ENCODE peak calls at places on chromosomes 7 and 10, in four cellular contexts. Y is osteocyte, L is fibroblast of pulmonary artery, F is dorsolateral prefrontal cortex. R is an unnamed sample.

GRCh38 chr10:17379151-17379690 is 75.2 kb downstream of the ST8SIA6 start:
- DNase-seq in Y (no peak), L (no peak), F (no peak), R (no peak)

GRCh38 chr7:67937717-67938191 is 941.1 kb downstream of the TYW1 start:
- DNase-seq in Y (no peak), L (peak), F (peak), R (no peak)

GRCh38 chr7:50595538-50596102 is 30.4 kb upstream of the DDC start:
- DNase-seq in Y (peak), L (peak), F (peak), R (no peak)

GRCh38 chr10:23994459-23995046 is 214.4 kb upstream of the KIAA1217 start:
- DNase-seq in Y (no peak), L (peak), F (peak), R (no peak)

GRCh38 chr7:121019018-121019417 is 30.5 kb downstream of the CPED1 start:
- DNase-seq in Y (no peak), L (peak), F (no peak), R (no peak)

GRCh38 chr10:99672884-99673283 is 13.6 kb downstream of the ENTPD7 start:
- DNase-seq in Y (no peak), L (no peak), F (no peak), R (no peak)

GRCh38 chr7:85719981-85720963 is 533.4 kb upstream of the SEMA3D start:
- DNase-seq in Y (no peak), L (peak), F (no peak), R (no peak)

GRCh38 chr10:44576715-44577191 is 191.9 kb upstream of the CXCL12 start:
- DNase-seq in Y (peak), L (peak), F (no peak), R (no peak)

GRCh38 chr7:85695041-85695990 is 508.5 kb upstream of the SEMA3D start:
- DNase-seq in Y (no peak), L (peak), F (no peak), R (no peak)

GRCh38 chr7:1046722-1047679 is 2.7 kb downstream of the GPR146 start:
- DNase-seq in Y (no peak), L (no peak), F (no peak), R (no peak)

GRCh38 chr10:129968020-129968861 is 4.2 kb upstream of the EBF3 start:
- DNase-seq in Y (no peak), L (no peak), F (no peak), R (no peak)

GRCh38 chr10:29304259-29305030 is 15.6 kb downstream of the LYZL1 start:
- DNase-seq in Y (peak), L (peak), F (peak), R (peak)
- TF ChIP-seq CTCF in Y (peak), L (peak), F (peak), R (peak)

GRCh38 chr7:40733111-40733510 is 598.3 kb downstream of the SUGCT start:
- DNase-seq in Y (no peak), L (no peak), F (no peak), R (no peak)
- TF ChIP-seq CTCF in Y (no peak), L (no peak), F (no peak), R (no peak)

GRCh38 chr10:15245530-15245929 is 77.0 kb upstream of the NMT2 start:
- DNase-seq in Y (no peak), L (no peak), F (no peak), R (no peak)
- TF ChIP-seq CTCF in Y (peak), L (peak), F (no peak), R (no peak)

DNA sequence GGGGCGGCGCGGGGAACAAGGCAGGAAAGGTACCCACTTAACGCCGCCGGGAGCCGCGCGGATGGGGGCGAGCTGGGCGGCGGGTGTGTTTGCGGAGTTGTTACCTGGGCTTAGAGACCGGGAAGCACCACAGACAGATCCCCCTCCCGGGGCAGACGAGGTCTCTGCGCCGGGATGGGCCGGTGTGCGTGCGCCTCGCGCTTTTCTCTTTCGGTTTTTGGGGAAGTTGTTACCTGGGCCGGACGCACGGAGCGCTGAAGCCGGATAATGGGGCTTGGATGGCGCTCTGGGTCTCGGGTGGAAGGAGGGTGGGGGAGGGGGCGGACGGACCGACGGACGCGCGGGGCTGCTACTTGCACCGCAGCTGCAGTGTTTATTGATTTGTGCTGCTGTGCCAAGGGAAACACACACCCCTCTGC is 1.2 kb downstream of the ZEB1 start:
- DNase-seq in Y (peak), L (no peak), F (no peak), R (peak)
- TF ChIP-seq CTCF in Y (peak), L (no peak), F (no peak), R (no peak)

DNA sequence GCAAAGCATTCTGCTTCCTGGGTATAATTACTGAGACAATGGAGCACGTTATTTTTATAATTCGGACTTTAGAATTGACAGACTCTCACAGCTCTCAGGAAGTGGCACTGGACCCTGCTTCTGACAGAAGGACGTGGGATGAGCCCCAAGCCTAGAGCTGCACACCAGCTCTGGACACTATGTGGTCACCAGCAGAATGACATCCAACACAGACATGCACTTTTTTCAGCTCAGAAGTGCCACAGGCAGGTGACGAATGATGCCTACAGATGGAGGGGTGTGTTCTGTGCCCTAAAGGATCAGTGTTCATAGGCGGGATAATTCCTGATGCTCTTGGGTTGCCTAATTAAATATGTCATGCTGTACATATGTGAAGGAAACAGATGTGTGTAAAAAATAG is 87.9 kb downstream of the VIPR2 start:
- DNase-seq in Y (peak), L (no peak), F (no peak), R (no peak)
- TF ChIP-seq CTCF in Y (no peak), L (no peak), F (no peak), R (no peak)

GRCh38 chr7:66013938-66014337 is 31.9 kb upstream of the GUSB start:
- DNase-seq in Y (no peak), L (peak), F (peak), R (no peak)
- TF ChIP-seq CTCF in Y (peak), L (peak), F (no peak), R (no peak)

DNA sequence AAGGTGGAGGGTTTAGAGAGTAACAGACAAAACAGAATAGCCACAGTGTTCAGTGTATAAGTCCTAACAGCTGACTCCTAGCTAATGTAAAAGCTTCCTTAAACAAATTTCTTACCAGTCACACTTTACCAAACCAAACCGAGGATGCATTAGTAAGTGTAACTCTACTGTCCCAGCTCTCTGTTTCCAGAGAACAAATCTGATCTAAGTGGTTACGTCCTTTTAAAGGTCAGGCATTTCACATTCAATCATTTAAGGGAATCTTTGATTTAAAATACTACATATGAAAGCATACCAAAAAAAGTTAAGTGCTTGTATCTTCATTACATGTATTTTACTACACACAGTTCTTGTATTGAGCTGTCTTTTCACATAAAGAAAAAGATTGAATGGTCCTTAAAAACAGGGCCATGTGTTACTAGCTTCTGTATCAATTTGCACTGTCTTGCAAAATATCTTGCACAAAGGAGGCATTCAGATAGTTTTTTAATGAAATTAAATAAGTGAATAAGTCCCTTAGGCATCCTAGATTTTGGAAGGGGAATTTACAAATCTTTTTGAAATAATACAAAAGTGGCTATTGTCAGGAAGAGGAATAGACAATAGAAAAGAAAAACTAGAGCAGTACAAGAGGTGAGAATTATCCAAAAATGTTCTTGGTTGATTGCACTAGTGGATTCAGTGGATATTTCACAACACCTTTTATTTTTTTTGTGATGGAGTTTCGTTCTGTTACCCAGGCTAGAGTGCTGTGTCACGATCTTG is 58.4 kb upstream of the SPOCK2 start:
- DNase-seq in Y (no peak), L (no peak), F (no peak), R (no peak)
- TF ChIP-seq CTCF in Y (no peak), L (no peak), F (no peak), R (no peak)

GRCh38 chr10:46223064-46223480 is 63.7 kb upstream of the ANTXRL start:
- DNase-seq in Y (no peak), L (no peak), F (no peak), R (no peak)

GRCh38 chr10:46220187-46220586 is 66.6 kb upstream of the ANTXRL start:
- DNase-seq in Y (no peak), L (no peak), F (no peak), R (no peak)

GRCh38 chr10:46222364-46222935 is 64.3 kb upstream of the ANTXRL start:
- DNase-seq in Y (no peak), L (peak), F (no peak), R (no peak)

GRCh38 chr10:46218921-46219320 is 67.9 kb upstream of the ANTXRL start:
- DNase-seq in Y (no peak), L (no peak), F (no peak), R (no peak)

GRCh38 chr10:46220872-46221538 is 65.8 kb upstream of the ANTXRL start:
- DNase-seq in Y (no peak), L (no peak), F (no peak), R (no peak)
- TF ChIP-seq CTCF in Y (peak), L (no peak), F (no peak), R (peak)

R was measured in mesothelial cell of epicardium.